ENCODE peak calls at places on chromosomes 5 and 9, in eight cellular contexts. N is PC-3, L is GM12878, X is transverse colon, K is fibroblast of the aortic adventitia, I is dorsolateral prefrontal cortex, V is cardiac fibroblast, R is Peyer's patch. P is an unnamed sample.

GRCh38 chr5:151585970-151586369 is 5.2 kb downstream of the FAT2 start:
- DNase-seq in N (no peak), R (no peak), L (no peak), X (no peak), K (peak; percentile 9), I (no peak), V (no peak), P (no peak)

GRCh38 chr5:125011014-125011413 is 264.6 kb upstream of the ZNF608 start:
- DNase-seq in X (no peak), R (no peak), V (no peak), I (no peak), L (peak; percentile 48), N (no peak), K (no peak), P (peak; percentile 39)

GRCh38 chr5:104186100-104186499 is 623.5 kb upstream of the NUDT12 start:
- DNase-seq in K (peak; percentile 7), I (no peak), X (no peak), N (no peak), V (peak; percentile 51), L (no peak), R (no peak), P (no peak)

GRCh38 chr5:60299944-60300343 is 400.0 kb downstream of the DEPDC1B start:
- DNase-seq in I (no peak), V (no peak), L (no peak), K (no peak), R (no peak), N (no peak), X (no peak), P (no peak)

GRCh38 chr9:134785325-134786108 is 95.1 kb upstream of the FCN2 start:
- DNase-seq in V (no peak), N (no peak), R (no peak), X (no peak), I (no peak), K (peak; percentile 58), L (no peak), P (no peak)

GRCh38 chr9:114619205-114619758 is 8.2 kb downstream of the TMEM268 start:
- DNase-seq in K (no peak), R (peak; percentile 64), N (no peak), X (no peak), V (no peak), L (no peak), I (peak; percentile 46), P (peak; percentile 34)

GRCh38 chr9:4887556-4887955 is 94.8 kb downstream of the RCL1 start:
- DNase-seq in X (no peak), L (no peak), K (peak; percentile 68), I (peak; percentile 56), R (no peak), V (no peak), N (no peak), P (no peak)

GRCh38 chr9:106620081-106620480 is 242.9 kb upstream of the ZNF462 start:
- DNase-seq in X (no peak), L (no peak), K (no peak), N (no peak), V (no peak), I (no peak), R (no peak), P (no peak)

GRCh38 chr9:88400021-88400420 is 11.8 kb downstream of the SPIN1 start:
- DNase-seq in X (no peak), I (no peak), N (peak; percentile 67), K (peak; percentile 83), L (no peak), R (no peak), V (peak; percentile 78), P (no peak)

GRCh38 chr9:16139781-16140180 is 586.9 kb downstream of the CCDC171 start:
- DNase-seq in X (no peak), R (no peak), V (peak; percentile 18), I (no peak), L (no peak), N (no peak), K (peak; percentile 72), P (no peak)

GRCh38 chr9:128020692-128021091 is 39.9 kb upstream of the EEIG1 start:
- DNase-seq in X (no peak), K (no peak), N (no peak), L (no peak), V (no peak), R (no peak), I (no peak), P (no peak)
- TF ChIP-seq CTCF in X (no peak), K (peak; percentile 19), N (peak; percentile 36), L (peak; percentile 20), V (peak; percentile 21), R (no peak), I (no peak), P (peak; percentile 44)

DNA sequence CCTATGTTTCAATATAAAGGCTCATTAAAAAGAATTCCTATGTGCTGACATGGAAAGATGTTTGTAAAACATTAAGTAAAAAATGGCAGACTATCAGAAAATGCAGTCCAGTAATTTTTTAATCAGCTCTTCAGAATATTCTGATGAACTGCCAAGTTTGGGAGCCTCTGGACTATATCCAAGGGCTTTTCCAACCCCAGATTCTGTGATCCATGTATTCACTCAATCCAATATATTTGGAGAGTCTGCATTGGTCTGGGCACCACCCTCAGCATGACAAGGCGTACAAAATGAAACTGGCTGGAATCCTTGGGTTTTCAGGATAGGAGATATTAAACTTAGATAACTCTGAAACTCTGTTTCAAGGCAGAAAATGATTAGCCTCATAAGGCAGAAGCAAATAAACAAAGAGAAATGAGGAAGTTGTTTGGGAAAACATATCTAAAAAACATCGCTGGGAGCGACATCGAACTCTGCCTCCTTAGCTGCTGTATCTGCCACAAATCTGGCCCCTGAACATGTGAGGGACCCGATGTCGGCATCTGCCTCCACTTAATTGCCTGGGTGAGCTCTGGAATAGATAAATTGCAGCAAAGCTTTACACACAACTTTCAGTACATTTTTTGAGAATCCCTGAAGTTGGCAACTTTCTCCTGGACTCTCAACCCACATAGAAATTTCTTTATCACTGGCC is 14.4 kb downstream of the PDE6A start:
- DNase-seq in K (peak; percentile 80), X (no peak), N (no peak), L (no peak), V (no peak), R (no peak), I (no peak), P (no peak)
- H3K4me3 ChIP-seq in K (peak overlapping the region; percentile 17), X (no peak overlapping the region), N (no peak overlapping the region), L (no peak overlapping the region), V (no peak overlapping the region), R (no peak overlapping the region), I (no peak overlapping the region), P (no peak overlapping the region)

GRCh38 chr5:8394965-8395364 is 526.0 kb downstream of the MTRR start:
- DNase-seq in K (no peak), X (no peak), N (peak; percentile 71), L (no peak), I (no peak), R (no peak), V (no peak), P (no peak)
- TF ChIP-seq CTCF in K (no peak), X (no peak), N (peak; percentile 78), L (no peak), I (no peak), R (peak; percentile 7), V (no peak), P (no peak)

GRCh38 chr9:70324963-70325362 is 66.2 kb downstream of the SMC5 start:
- DNase-seq in N (peak; percentile 10), R (no peak), V (peak; percentile 78), K (peak; percentile 11), L (no peak), I (no peak), X (no peak), P (no peak)

GRCh38 chr9:70318002-70318401 is 59.2 kb downstream of the SMC5 start:
- DNase-seq in I (no peak), V (no peak), K (no peak), R (no peak), L (no peak), N (no peak), X (no peak), P (no peak)

DNA sequence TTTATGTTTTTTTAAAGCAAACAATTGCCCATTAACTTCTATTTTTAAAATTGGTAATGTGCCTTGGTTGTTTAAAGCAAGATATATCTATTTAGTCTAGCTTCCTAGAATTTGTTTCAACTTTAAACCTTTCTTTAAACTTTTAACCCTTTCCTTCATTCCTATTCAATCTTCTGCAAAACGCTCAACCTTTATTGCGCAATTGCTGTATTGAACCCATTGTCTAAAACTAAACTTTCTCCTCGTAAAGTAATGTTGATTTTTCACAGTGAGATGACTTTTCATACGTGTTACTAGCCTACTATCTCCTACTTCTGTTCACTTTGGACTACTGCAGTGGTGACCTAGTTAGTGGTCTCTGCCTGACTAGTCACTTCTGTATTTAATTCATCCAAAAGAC is 63.3 kb downstream of the SMC5 start:
- DNase-seq in L (no peak), X (no peak), K (no peak), I (no peak), R (no peak), V (no peak), N (no peak), P (no peak)
- H3K4me3 ChIP-seq in L (no peak overlapping the region), X (no peak overlapping the region), K (no peak overlapping the region), I (no peak overlapping the region), R (no peak overlapping the region), V (no peak overlapping the region), N (no peak overlapping the region), P (no peak overlapping the region)

DNA sequence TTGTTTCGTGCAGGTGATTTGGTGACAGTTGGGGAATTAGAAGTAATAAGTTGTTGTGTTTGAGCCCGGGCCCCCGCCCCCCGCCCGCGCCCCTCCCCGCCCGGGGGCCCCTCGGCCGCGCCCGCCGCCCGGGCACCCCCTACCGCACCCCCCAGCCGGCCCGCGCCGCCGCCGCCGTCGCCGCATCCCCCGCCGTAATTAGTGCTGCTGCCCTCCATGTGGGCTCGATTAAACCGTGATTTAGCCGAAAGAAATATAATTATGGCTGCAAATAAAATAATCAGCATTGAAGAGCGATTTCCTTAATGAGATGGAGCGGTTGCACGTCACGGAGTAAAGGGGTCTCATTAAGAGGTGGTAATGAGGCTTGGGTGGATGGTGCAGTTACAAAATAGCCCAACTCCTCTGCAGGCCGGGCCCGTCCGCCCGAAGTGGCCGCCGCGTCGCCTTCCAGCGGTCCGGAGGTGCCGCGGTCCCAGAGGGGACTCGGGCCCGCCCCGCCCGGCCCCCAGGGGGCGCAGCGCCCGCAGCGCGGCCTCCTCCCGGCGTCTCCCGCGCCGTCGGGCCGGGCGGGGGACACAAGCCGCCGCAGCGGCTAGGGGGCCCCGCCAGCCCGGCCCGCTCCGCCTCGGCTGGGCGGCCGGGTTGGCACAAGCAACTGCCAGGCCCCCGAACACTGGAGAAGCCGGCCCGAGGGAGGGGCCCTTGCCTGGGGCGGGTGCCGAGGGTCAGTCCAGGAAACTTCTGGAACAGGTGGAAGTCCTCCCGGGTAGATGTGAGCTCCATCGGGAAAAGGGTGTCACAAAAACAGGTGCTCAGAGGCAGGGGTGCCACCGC is 6.9 kb upstream of the OTP start:
- DNase-seq in L (no peak), R (peak; percentile 21), N (no peak), I (no peak), K (no peak), X (peak; percentile 44), V (no peak), P (peak; percentile 69)
- TF ChIP-seq CTCF in L (peak; percentile 55), R (peak; percentile 38), N (no peak), I (peak; percentile 63), K (no peak), X (peak; percentile 43), V (peak; percentile 6), P (no peak)

GRCh38 chr9:110928604-110929003 is 109.7 kb downstream of the LPAR1 start:
- DNase-seq in I (no peak), K (peak; percentile 79), N (peak; percentile 22), V (no peak), L (no peak), R (no peak), X (no peak), P (no peak)
- H3K4me3 ChIP-seq in I (no peak overlapping the region), K (no peak overlapping the region), N (no peak overlapping the region), V (no peak overlapping the region), L (no peak overlapping the region), R (no peak overlapping the region), X (no peak overlapping the region), P (no peak overlapping the region)

GRCh38 chr9:1837453-1838084 is 177.6 kb upstream of the SMARCA2 start:
- DNase-seq in V (peak; percentile 18), L (peak; percentile 45), N (peak; percentile 11), X (peak; percentile 11), K (peak; percentile 15), I (peak; percentile 34), R (no peak), P (peak; percentile 8)
- TF ChIP-seq CTCF in V (peak; percentile 10), L (peak; percentile 70), N (peak; percentile 25), X (peak; percentile 31), K (peak; percentile 33), I (peak; percentile 32), R (no peak), P (peak; percentile 83)